ENCODE peak calls at places on chromosomes 6 and 20, in six cellular contexts. E is PC-3, A is GM23248, P is ovary, O is kidney, Z is Peyer's patch. G is an unnamed sample.

GRCh38 chr20:3744806-3745685 is 12.6 kb downstream of the HSPA12B start:
- DNase-seq in P (peak), A (peak), Z (peak), E (peak), O (peak), G (peak)

GRCh38 chr20:32621914-32622584 is 36.9 kb upstream of the NOL4L start:
- DNase-seq in O (no peak), E (no peak), A (no peak), Z (no peak), P (no peak), G (no peak)

GRCh38 chr6:137976430-137976829 is 109.4 kb downstream of the TNFAIP3 start:
- DNase-seq in P (no peak), O (no peak), E (no peak), Z (no peak), A (no peak), G (no peak)

GRCh38 chr20:4918473-4918872 is 82.8 kb downstream of the SLC23A2 start:
- DNase-seq in A (no peak), E (no peak), Z (no peak), O (no peak), P (no peak), G (no peak)

GRCh38 chr6:170067923-170068360 is 222.9 kb downstream of the DLL1 start:
- DNase-seq in P (peak), O (peak), Z (peak), E (no peak), A (no peak), G (no peak)

GRCh38 chr6:135535989-135536414 is 38.5 kb upstream of the AHI1 start:
- DNase-seq in A (peak), Z (no peak), E (peak), P (peak), O (no peak), G (peak)

GRCh38 chr6:142883011-142883410 is 62.0 kb downstream of the HIVEP2 start:
- DNase-seq in E (no peak), Z (no peak), A (peak), O (no peak), P (no peak), G (peak)

GRCh38 chr20:33162753-33163152 is 5.2 kb upstream of the BPIFA2 start:
- DNase-seq in Z (no peak), O (no peak), E (no peak), P (no peak), A (no peak), G (no peak)

GRCh38 chr6:53119772-53120409 is 28.8 kb downstream of the GCM1 start:
- DNase-seq in O (no peak), E (peak), Z (no peak), P (no peak), A (peak), G (no peak)

GRCh38 chr6:27551607-27552006 is 78.7 kb upstream of the ZNF184 start:
- DNase-seq in A (no peak), P (no peak), Z (no peak), E (no peak), O (no peak), G (no peak)

GRCh38 chr6:109490708-109491107 is 7.7 kb upstream of the ZBTB24 start:
- DNase-seq in P (no peak), O (no peak), Z (no peak), A (no peak), E (no peak), G (no peak)

GRCh38 chr20:926646-927045 is 10.5 kb upstream of the ANGPT4 start:
- DNase-seq in A (peak), Z (no peak), O (no peak), E (no peak), P (no peak), G (peak)

GRCh38 chr6:110960014-110960390 is 1.5 kb downstream of the GTF3C6 start:
- DNase-seq in A (no peak), P (no peak), Z (no peak), O (no peak), E (no peak), G (no peak)

GRCh38 chr6:21626756-21627155 is 33.2 kb downstream of the SOX4 start:
- DNase-seq in E (no peak), Z (no peak), A (no peak), O (no peak), P (no peak), G (no peak)

GRCh38 chr6:55490871-55491270 is 88.1 kb downstream of the HMGCLL1 start:
- DNase-seq in Z (no peak), P (no peak), E (no peak), A (no peak), O (no peak), G (no peak)

GRCh38 chr6:2505624-2506023 is 245.1 kb downstream of the MYLK4 start:
- DNase-seq in E (peak), A (no peak), Z (no peak), O (no peak), P (no peak), G (no peak)

GRCh38 chr20:47063407-47063806 is 168.8 kb downstream of the EYA2 start:
- DNase-seq in A (no peak), P (no peak), Z (no peak), O (no peak), E (peak), G (no peak)

GRCh38 chr6:34583461-34583860 is 27.3 kb upstream of the SPDEF start:
- DNase-seq in O (no peak), P (no peak), E (no peak), A (peak), Z (no peak), G (no peak)

GRCh38 chr6:106908386-106908840 is 66.1 kb downstream of the CD24 start:
- DNase-seq in P (no peak), Z (no peak), A (no peak), E (peak), O (peak), G (no peak)

GRCh38 chr6:91678679-91679078 is 1091.8 kb upstream of the MAP3K7 start:
- DNase-seq in A (no peak), P (no peak), Z (no peak), E (no peak), O (no peak), G (no peak)

GRCh38 chr6:44257753-44258324 is 511 bp upstream of the SLC35B2 start:
- DNase-seq in O (no peak), A (no peak), Z (no peak), P (no peak), E (no peak), G (no peak)

GRCh38 chr6:17666646-17667045 is 40.1 kb downstream of the NUP153 start:
- DNase-seq in O (no peak), A (no peak), E (no peak), P (no peak), Z (no peak), G (no peak)
- H3K27ac ChIP-seq in O (no peak), A (no peak), E (no peak), P (no peak), Z (no peak), G (no peak)

DNA sequence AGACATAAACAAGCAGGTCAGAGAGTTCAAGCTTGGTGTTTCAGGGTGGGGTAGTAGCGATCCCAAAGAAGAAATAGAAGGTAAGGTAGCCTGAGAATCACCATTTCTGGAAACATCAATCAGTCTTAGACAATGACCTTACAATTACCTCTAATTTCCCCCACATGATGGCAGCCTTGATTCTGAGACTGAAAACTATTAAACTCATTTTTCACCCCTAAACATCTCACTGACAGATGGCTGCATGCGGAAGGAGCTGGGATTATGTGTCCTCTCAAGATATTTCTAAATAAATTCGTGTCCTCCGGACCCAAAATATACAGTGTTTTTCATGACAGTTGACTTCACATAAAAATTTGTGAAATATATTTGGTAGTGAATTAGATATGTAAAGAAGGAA is 61.0 kb downstream of the KIF6 start:
- DNase-seq in O (no peak), P (no peak), E (no peak), Z (no peak), A (no peak), G (no peak)
- H3K27ac ChIP-seq in O (no peak), P (no peak), E (no peak), Z (no peak), A (no peak), G (no peak)

DNA sequence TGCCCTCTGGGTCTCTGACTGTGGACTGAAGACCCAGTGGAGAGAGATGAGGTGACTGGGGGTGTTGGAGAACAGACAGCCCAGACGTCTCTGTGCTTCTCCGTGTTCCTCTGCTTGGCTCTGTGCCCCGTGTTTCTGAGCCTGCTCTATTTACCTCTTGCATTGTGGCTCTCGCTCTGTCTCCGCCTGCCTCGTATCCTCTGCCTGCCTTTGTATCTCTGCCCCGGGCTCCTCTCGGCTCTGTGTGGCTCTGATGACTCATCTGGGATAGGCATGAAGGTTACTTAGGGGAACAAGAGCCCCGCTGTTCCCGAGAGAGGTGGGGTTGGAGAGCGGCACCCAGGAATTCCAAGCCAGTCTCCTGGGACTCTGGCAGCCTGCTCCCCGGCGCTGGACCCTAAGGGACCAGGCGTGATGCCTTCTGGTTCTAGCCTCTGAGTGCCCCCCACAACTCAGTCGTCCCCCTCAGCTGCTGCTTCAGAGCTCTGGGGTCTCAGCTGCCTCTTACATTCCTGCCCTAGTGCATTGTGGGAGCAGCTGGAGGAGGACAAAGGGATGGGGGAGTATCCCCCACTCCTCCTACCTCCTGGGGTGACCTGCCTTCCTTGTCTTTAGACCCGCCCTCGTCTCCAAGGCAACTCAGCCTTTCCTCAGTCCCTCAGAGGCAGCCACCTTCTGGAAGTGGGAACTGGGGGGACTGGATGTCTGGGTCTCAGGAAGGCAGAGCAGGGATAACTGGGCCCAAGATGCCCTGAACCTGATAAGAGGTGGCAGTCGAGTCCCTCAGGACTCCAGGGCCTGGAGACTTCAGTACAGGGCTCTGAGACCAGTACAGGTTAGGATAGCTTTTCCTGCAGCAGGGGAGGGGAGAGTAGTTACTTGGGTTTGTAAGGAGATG is 1.9 kb downstream of the DDR1 start:
- DNase-seq in P (peak), A (peak), Z (peak), E (peak), O (peak), G (peak)
- H3K27ac ChIP-seq in P (peak), A (peak), Z (peak), E (peak), O (peak), G (peak)

GRCh38 chr6:82957171-82957894 is 108.3 kb downstream of the UBE3D start:
- DNase-seq in P (no peak), A (peak), O (no peak), Z (no peak), E (no peak), G (no peak)
- H3K27ac ChIP-seq in P (no peak), A (peak), O (no peak), Z (no peak), E (no peak), G (no peak)

GRCh38 chr6:86913795-86914194 is 23.5 kb upstream of the HTR1E start:
- DNase-seq in E (no peak), P (no peak), Z (no peak), O (no peak), A (no peak), G (no peak)
- H3K27ac ChIP-seq in E (no peak), P (no peak), Z (no peak), O (no peak), A (no peak), G (no peak)

GRCh38 chr6:11930240-11930639 is 81.9 kb upstream of the HIVEP1 start:
- DNase-seq in Z (no peak), P (no peak), O (no peak), A (no peak), E (no peak), G (no peak)

GRCh38 chr6:11938285-11938890 is 73.7 kb upstream of the HIVEP1 start:
- DNase-seq in O (no peak), E (no peak), Z (peak), P (no peak), A (no peak), G (no peak)

GRCh38 chr6:11931296-11932035 is 80.6 kb upstream of the HIVEP1 start:
- DNase-seq in Z (no peak), A (no peak), E (no peak), P (no peak), O (no peak), G (no peak)

GRCh38 chr6:11929451-11929850 is 82.7 kb upstream of the HIVEP1 start:
- DNase-seq in O (no peak), A (no peak), Z (no peak), P (no peak), E (no peak), G (peak)

DNA sequence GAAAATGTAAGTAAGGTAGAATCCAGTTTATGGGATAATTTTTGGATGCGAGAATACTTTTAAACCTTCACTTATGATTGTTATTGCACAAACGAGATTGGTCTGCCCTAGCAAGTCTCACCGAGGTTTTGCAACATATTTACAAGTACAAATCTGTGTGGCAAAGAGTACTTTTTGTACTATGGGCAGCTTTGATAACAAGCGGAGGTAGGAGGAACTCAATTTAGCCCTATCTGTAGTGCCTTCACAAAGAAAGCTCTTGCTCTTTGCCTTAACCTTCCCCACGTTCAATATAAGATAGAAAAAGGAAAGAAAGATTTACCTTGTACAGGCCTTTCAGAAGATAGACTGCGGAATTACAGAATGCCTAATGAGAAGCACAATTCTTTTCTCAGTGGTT is 77.5 kb upstream of the HIVEP1 start:
- DNase-seq in O (no peak), Z (no peak), A (no peak), E (no peak), P (no peak), G (no peak)
- H3K27ac ChIP-seq in O (no peak), Z (no peak), A (no peak), E (no peak), P (no peak), G (no peak)

GRCh38 chr20:23195635-23196034 is 109.5 kb upstream of the CD93 start:
- DNase-seq in A (no peak), O (no peak), Z (no peak), E (no peak), P (no peak), G (no peak)
- H3K27ac ChIP-seq in A (no peak), O (no peak), Z (no peak), E (no peak), P (no peak), G (no peak)

GRCh38 chr6:71284785-71285184 is 3.8 kb upstream of the OGFRL1 start:
- DNase-seq in O (no peak), A (no peak), Z (no peak), E (no peak), P (no peak), G (peak)

GRCh38 chr6:71288228-71289038 is at the start of gene OGFRL1:
- DNase-seq in P (peak), E (peak), O (peak), A (peak), Z (peak), G (peak)

GRCh38 chr6:71289039-71289801 is 609 bp downstream of the OGFRL1 start:
- DNase-seq in Z (peak), P (no peak), E (peak), O (peak), A (peak), G (peak)

GRCh38 chr6:71287926-71288227 is 734 bp upstream of the OGFRL1 start:
- DNase-seq in A (no peak), O (no peak), Z (no peak), P (no peak), E (no peak), G (no peak)

DNA sequence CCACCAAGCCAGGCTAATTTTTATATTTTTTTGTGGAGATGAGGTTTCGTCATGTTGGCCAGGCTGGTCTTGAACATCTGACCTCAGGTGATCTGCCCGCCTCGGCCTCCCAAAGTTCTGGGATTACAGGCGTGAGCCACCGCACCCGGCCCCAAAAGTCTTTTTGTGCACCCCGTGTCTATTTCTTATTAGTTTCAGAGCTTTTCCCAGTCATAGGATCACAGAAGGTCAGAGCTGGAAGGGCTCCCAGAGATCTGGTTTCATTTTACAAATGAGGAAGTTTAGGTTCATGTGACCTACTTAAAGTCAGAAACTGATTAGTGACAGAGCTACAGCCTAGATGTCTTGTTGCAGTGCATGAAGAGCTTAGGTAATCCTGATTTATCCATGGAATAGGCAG is 1.6 kb upstream of the OGFRL1 start:
- DNase-seq in P (no peak), A (peak), Z (no peak), E (no peak), O (no peak), G (no peak)
- H3K27ac ChIP-seq in P (no peak), A (peak), Z (peak), E (no peak), O (no peak), G (no peak)

GRCh38 chr6:149259753-149260152 is 57.8 kb upstream of the TAB2 start:
- DNase-seq in P (no peak), A (no peak), Z (no peak), E (no peak), O (no peak), G (no peak)
- H3K27ac ChIP-seq in P (no peak), A (no peak), Z (no peak), E (no peak), O (no peak), G (peak)

GRCh38 chr20:63953764-63954429 is 2.3 kb downstream of the UCKL1 start:
- DNase-seq in E (no peak), A (peak), P (no peak), O (no peak), Z (no peak), G (no peak)

GRCh38 chr20:63950701-63951397 is 5.4 kb downstream of the UCKL1 start:
- DNase-seq in Z (no peak), A (no peak), P (no peak), E (no peak), O (peak), G (no peak)

GRCh38 chr20:63952210-63952535 is 4.0 kb downstream of the UCKL1 start:
- DNase-seq in E (no peak), Z (no peak), A (no peak), P (no peak), O (no peak), G (no peak)

GRCh38 chr20:63951398-63952209 is 4.6 kb downstream of the UCKL1 start:
- DNase-seq in P (no peak), E (no peak), Z (peak), O (peak), A (no peak), G (no peak)

DNA sequence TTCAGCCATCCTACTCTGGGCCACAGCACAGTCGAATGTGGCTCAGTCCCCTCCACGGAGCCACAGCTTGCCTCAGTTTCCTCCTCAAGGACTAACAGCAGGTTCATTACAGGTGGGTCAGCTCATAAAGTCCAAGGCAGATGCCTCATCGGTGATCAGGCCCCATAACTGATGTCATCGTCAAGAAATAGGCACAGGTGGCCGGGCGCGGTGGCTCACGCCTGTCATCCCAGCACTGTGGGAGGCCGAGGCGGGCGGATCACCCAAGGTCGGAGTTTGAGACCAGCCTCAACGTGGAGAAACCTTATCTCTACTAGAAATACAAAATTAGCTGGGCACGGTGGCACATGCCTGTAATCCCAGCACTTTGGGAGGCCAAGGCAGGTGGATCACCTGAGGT is 3.4 kb downstream of the UCKL1 start:
- DNase-seq in P (no peak), O (no peak), A (no peak), E (no peak), Z (no peak), G (no peak)
- H3K27ac ChIP-seq in P (peak), O (no peak), A (no peak), E (no peak), Z (peak), G (no peak)

G was measured in cardiac muscle cell.